ENCODE peak calls at places on chromosomes 7 and 10, in nine cellular contexts. R, G, Q, Y, W, O, C, L and S are unnamed samples.
A peak's percentile ranks its signal among the peaks of the same experiment; 100 is the strongest.

GRCh38 chr10:111646021-111646420 is 537.5 kb downstream of the GPAM start:
- DNase-seq in R (no peak), G (no peak), Q (no peak), Y (no peak), W (no peak), O (no peak), C (no peak), L (no peak), S (no peak)

GRCh38 chr10:12509016-12509793 is 159.9 kb downstream of the CAMK1D start:
- DNase-seq in R (no peak), G (no peak), Q (no peak), Y (no peak), W (no peak), O (no peak), C (no peak), L (no peak), S (no peak)

GRCh38 chr7:23715099-23715498 is 5.1 kb downstream of the STK31 start:
- DNase-seq in R (no peak), G (no peak), Q (no peak), Y (no peak), W (no peak), O (no peak), C (no peak), L (no peak), S (no peak)

GRCh38 chr7:7577888-7578287 is 11.2 kb downstream of the MIOS start:
- DNase-seq in R (no peak), G (no peak), Q (no peak), Y (no peak), W (no peak), O (no peak), C (no peak), L (no peak), S (no peak)

GRCh38 chr7:103576616-103577015 is 130.6 kb upstream of the SLC26A5 start:
- DNase-seq in R (no peak), G (no peak), Q (no peak), Y (no peak), W (no peak), O (no peak), C (no peak), L (no peak), S (no peak)

GRCh38 chr7:32891046-32891799 is at the start of gene KBTBD2:
- DNase-seq in R (peak; percentile 90), G (peak; percentile 82), Q (peak; percentile 86), Y (peak; percentile 55), W (peak; percentile 94), O (peak; percentile 80), C (peak; percentile 76), L (peak; percentile 72), S (no peak)

GRCh38 chr7:159093351-159093971 is 51.2 kb downstream of the VIPR2 start:
- DNase-seq in R (no peak), G (no peak), Q (peak; percentile 6), Y (no peak), W (no peak), O (no peak), C (peak; percentile 40), L (no peak), S (no peak)

GRCh38 chr7:87219545-87220025 is at the start of gene TMEM243:
- DNase-seq in R (peak; percentile 80), G (peak; percentile 68), Q (peak; percentile 75), Y (peak; percentile 59), W (peak; percentile 86), O (peak; percentile 88), C (peak; percentile 77), L (peak; percentile 70), S (peak; percentile 64)

GRCh38 chr10:88499569-88500470 is 83.3 kb downstream of the RNLS start:
- DNase-seq in R (no peak), G (no peak), Q (no peak), Y (no peak), W (no peak), O (no peak), C (no peak), L (no peak), S (no peak)

GRCh38 chr7:122965306-122965705 is 30.2 kb downstream of the TAS2R16 start:
- DNase-seq in R (no peak), G (no peak), Q (no peak), Y (no peak), W (no peak), O (no peak), C (no peak), L (no peak), S (no peak)

GRCh38 chr10:130481076-130481930 is 345.1 kb downstream of the GLRX3 start:
- DNase-seq in R (no peak), G (no peak), Q (no peak), Y (no peak), W (no peak), O (no peak), C (peak; percentile 40), L (no peak), S (no peak)

GRCh38 chr10:130479906-130480305 is 343.7 kb downstream of the GLRX3 start:
- DNase-seq in R (no peak), G (no peak), Q (no peak), Y (no peak), W (no peak), O (no peak), C (no peak), L (no peak), S (no peak)

GRCh38 chr10:130480491-130480890 is 344.3 kb downstream of the GLRX3 start:
- DNase-seq in R (no peak), G (no peak), Q (no peak), Y (no peak), W (no peak), O (no peak), C (peak; percentile 28), L (no peak), S (no peak)

GRCh38 chr10:130477360-130477759 is 341.2 kb downstream of the GLRX3 start:
- DNase-seq in R (no peak), G (no peak), Q (no peak), Y (no peak), W (no peak), O (no peak), C (no peak), L (no peak), S (no peak)

GRCh38 chr10:130479146-130479545 is 343.0 kb downstream of the GLRX3 start:
- DNase-seq in R (no peak), G (no peak), Q (no peak), Y (no peak), W (no peak), O (no peak), C (no peak), L (no peak), S (no peak)
- H3K27ac ChIP-seq in R (no peak overlapping the region), G (no peak overlapping the region), Q (no peak overlapping the region), Y (no peak overlapping the region), W (no peak overlapping the region), O (no peak overlapping the region), C (no peak overlapping the region), L (no peak overlapping the region), S (no peak overlapping the region)

DNA sequence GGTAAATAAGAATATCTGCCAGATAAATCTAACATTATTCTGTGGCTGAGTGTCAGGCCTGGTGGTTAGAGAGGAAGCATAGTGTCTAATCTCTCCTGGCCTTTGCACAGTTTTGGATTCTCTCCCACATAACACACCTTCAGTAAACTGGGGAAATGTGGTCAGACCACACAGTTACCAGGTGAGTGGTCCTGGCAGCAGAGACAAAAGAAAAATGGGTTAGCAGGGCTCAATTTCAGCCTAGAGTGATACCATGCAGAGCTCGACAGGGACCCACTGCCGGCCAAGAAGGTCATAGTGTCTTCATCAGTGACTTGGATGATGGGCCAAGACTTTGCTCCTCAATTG is 69.1 kb upstream of the EFCAB10 start:
- DNase-seq in R (no peak), G (no peak), Q (no peak), Y (no peak), W (no peak), O (no peak), C (no peak), L (no peak), S (no peak)
- H3K27ac ChIP-seq in R (no peak overlapping the region), G (no peak overlapping the region), Q (no peak overlapping the region), Y (no peak overlapping the region), W (no peak overlapping the region), O (no peak overlapping the region), C (no peak overlapping the region), L (no peak overlapping the region), S (no peak overlapping the region)

GRCh38 chr10:600876-601275 is 88.6 kb downstream of the DIP2C start:
- DNase-seq in R (no peak), G (peak; percentile 52), Q (no peak), Y (no peak), W (no peak), O (no peak), C (no peak), L (no peak), S (no peak)
- H3K27ac ChIP-seq in R (no peak overlapping the region), G (no peak overlapping the region), Q (no peak overlapping the region), Y (no peak overlapping the region), W (no peak overlapping the region), O (no peak overlapping the region), C (no peak overlapping the region), L (no peak overlapping the region), S (no peak overlapping the region)

GRCh38 chr7:105788816-105789349 is 87.5 kb downstream of the ATXN7L1 start:
- DNase-seq in R (no peak), G (no peak), Q (no peak), Y (no peak), W (no peak), O (no peak), C (no peak), L (no peak), S (no peak)
- H3K27ac ChIP-seq in R (no peak overlapping the region), G (no peak overlapping the region), Q (no peak overlapping the region), Y (no peak overlapping the region), W (no peak overlapping the region), O (no peak overlapping the region), C (no peak overlapping the region), L (no peak overlapping the region), S (no peak overlapping the region)

DNA sequence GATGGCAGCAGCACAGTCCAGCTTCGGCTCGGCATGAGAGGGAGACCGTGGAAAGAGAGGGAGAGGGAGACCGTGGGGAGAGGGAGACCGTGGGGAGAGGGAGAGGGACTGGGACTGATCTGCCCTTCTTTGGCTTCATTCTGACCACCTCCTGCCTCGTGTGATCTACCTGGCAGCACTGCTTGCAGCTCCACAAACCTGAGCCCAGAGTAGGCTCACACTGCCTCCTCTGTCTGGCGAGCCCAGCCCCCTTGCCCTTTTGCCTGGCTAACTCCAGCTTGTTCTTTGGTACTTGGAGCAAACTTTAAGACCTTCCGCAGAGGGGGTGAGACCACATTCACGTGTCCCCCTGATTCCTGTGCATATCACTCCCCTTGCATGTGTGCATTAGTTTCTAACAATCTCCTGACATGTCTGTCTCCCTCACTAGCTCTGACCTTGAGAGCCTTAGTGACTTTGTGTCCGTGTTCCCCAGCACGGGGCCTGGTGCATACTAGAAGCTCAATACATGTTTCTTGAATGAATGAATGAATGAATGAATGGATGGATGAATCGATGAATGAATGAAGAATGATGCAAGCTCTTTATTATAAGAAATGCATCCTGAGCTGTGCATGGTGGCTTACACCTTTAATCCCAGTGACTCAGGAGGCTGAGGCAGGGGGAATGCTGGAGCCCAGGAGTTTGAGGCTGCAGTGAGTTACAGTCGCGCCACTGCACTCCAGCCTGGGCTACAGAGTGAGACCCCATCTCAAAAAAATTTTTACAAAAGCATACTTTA is 31.2 kb downstream of the UBTD1 start:
- DNase-seq in R (no peak), G (no peak), Q (no peak), Y (no peak), W (no peak), O (no peak), C (no peak), L (no peak), S (no peak)
- H3K27ac ChIP-seq in R (no peak overlapping the region), G (no peak overlapping the region), Q (no peak overlapping the region), Y (no peak overlapping the region), W (no peak overlapping the region), O (no peak overlapping the region), C (no peak overlapping the region), L (no peak overlapping the region), S (no peak overlapping the region)